ENCODE peak calls at places on chromosomes 1 and 21, in five cellular contexts. M is lower leg skin, Z is aorta, W is left colon, R is amniotic stem cell. H is an unnamed sample.
A peak's percentile ranks its signal among the peaks of the same experiment; 100 is the strongest.

GRCh38 chr21:33229776-33230517 is at the start of gene IFNAR2:
- DNase-seq in M (peak; percentile 33), Z (peak; percentile 86), W (peak; percentile 67), R (no peak), H (peak; percentile 21)

GRCh38 chr1:199404976-199405375 is 622.5 kb upstream of the NR5A2 start:
- DNase-seq in M (no peak), Z (no peak), W (no peak), R (no peak), H (no peak)

GRCh38 chr1:223011230-223011856 is 131.7 kb downstream of the TLR5 start:
- DNase-seq in M (no peak), Z (no peak), W (no peak), R (no peak), H (no peak)

GRCh38 chr21:33403128-33403785 is at the start of gene IFNGR2:
- DNase-seq in M (no peak), Z (peak; percentile 70), W (no peak), R (no peak), H (no peak)

GRCh38 chr1:234270581-234271242 is 102.5 kb upstream of the COA6 start:
- DNase-seq in M (no peak), Z (no peak), W (no peak), R (no peak), H (no peak)

GRCh38 chr1:44808063-44808937 is at the start of gene BTBD19:
- DNase-seq in M (peak; percentile 77), Z (peak; percentile 94), W (peak; percentile 66), R (peak; percentile 93), H (peak; percentile 71)

GRCh38 chr1:67013573-67013972 is 40.4 kb downstream of the SLC35D1 start:
- DNase-seq in M (no peak), Z (no peak), W (no peak), R (no peak), H (peak; percentile 34)

GRCh38 chr21:20443558-20444155 is 554.6 kb upstream of the NCAM2 start:
- DNase-seq in M (no peak), Z (no peak), W (no peak), R (no peak), H (no peak)

GRCh38 chr1:18575620-18576019 is 55.0 kb upstream of the PAX7 start:
- DNase-seq in M (no peak), Z (peak; percentile 59), W (no peak), R (no peak), H (no peak)

GRCh38 chr21:44575307-44576024 is 1.9 kb downstream of the KRTAP10-4 start:
- DNase-seq in M (no peak), Z (no peak), W (no peak), R (no peak), H (no peak)

GRCh38 chr1:235831148-235831547 is 35.6 kb downstream of the LYST start:
- DNase-seq in M (no peak), Z (peak; percentile 61), W (no peak), R (no peak), H (no peak)

GRCh38 chr1:59357645-59358044 is 60.8 kb downstream of the FGGY start:
- DNase-seq in M (no peak), Z (no peak), W (no peak), R (no peak), H (no peak)

GRCh38 chr1:7671676-7672075 is 99.4 kb upstream of the VAMP3 start:
- DNase-seq in M (no peak), Z (no peak), W (no peak), R (no peak), H (no peak)

GRCh38 chr1:178300350-178300699 is 196.4 kb downstream of the CLEC20A start:
- DNase-seq in M (no peak), Z (no peak), W (no peak), R (no peak), H (no peak)

GRCh38 chr1:28792644-28793121 is 19.3 kb upstream of the OPRD1 start:
- DNase-seq in M (no peak), Z (no peak), W (no peak), R (no peak), H (no peak)

GRCh38 chr1:51498924-51499323 is 20.1 kb downstream of the EPS15 start:
- DNase-seq in M (no peak), Z (no peak), W (no peak), R (no peak), H (no peak)

GRCh38 chr1:177737456-177737855 is 232.4 kb downstream of the SEC16B start:
- DNase-seq in M (no peak), Z (no peak), W (no peak), R (no peak), H (no peak)

GRCh38 chr1:156212130-156212529 is 677 bp upstream of the PMF1 start:
- DNase-seq in M (no peak), Z (no peak), W (no peak), R (no peak), H (no peak)

GRCh38 chr1:245855846-245856730 is 651.0 kb downstream of the SMYD3 start:
- DNase-seq in M (no peak), Z (no peak), W (no peak), R (no peak), H (no peak)

GRCh38 chr21:46256501-46256994 is 28.0 kb upstream of the LSS start:
- DNase-seq in M (no peak), Z (no peak), W (no peak), R (no peak), H (no peak)

GRCh38 chr1:192251735-192252134 is 65.1 kb upstream of the RGS21 start:
- DNase-seq in M (no peak), Z (no peak), W (no peak), R (no peak), H (no peak)

GRCh38 chr21:30434033-30434631 is 4.1 kb downstream of the KRTAP13-4 start:
- DNase-seq in M (no peak), Z (no peak), W (no peak), R (no peak), H (no peak)

GRCh38 chr1:4650981-4651380 is 3.4 kb upstream of the AJAP1 start:
- DNase-seq in M (no peak), Z (no peak), W (no peak), R (no peak), H (no peak)

GRCh38 chr1:87939486-87939885 is 610.8 kb downstream of the LMO4 start:
- DNase-seq in M (no peak), Z (no peak), W (no peak), R (no peak), H (no peak)

GRCh38 chr1:83508485-83509151 is 490.3 kb downstream of the TTLL7 start:
- DNase-seq in M (peak; percentile 31), Z (peak; percentile 44), W (no peak), R (peak; percentile 79), H (peak; percentile 31)

GRCh38 chr21:26965567-26966359 is 1.1 kb downstream of the ADAMTS5 start:
- DNase-seq in M (no peak), Z (peak; percentile 48), W (no peak), R (no peak), H (peak; percentile 14)

GRCh38 chr1:30287976-30288375 is 435.4 kb downstream of the MATN1 start:
- DNase-seq in M (no peak), Z (no peak), W (no peak), R (no peak), H (no peak)

GRCh38 chr1:54850737-54851136 is 36.3 kb downstream of the DHCR24 start:
- DNase-seq in M (peak; percentile 72), Z (peak; percentile 61), W (no peak), R (no peak), H (peak; percentile 27)

GRCh38 chr1:161733526-161733925 is 12.2 kb downstream of the FCRLB start:
- DNase-seq in M (no peak), Z (no peak), W (no peak), R (peak; percentile 59), H (no peak)

GRCh38 chr1:214228976-214229375 is 52.0 kb upstream of the SMYD2 start:
- DNase-seq in M (no peak), Z (no peak), W (no peak), R (no peak), H (peak; percentile 88)

H was measured in gastrocnemius medialis.